ENCODE peak calls at places on chromosome 9, in six cellular contexts. L is activated naive CD4-positive, alpha-beta T cell treated with anti-CD3 and anti-CD28 coated beads for 36 hours; U is type B pancreatic cell; E is GM12864; N is GM23248; O is activated CD8-positive, alpha-beta memory T cell treated with anti-CD3 and anti-CD28 coated beads, Interleukin-2, amount 50 U/mL, for 4 hours. M is an unnamed sample.

GRCh38 chr9:14278291-14278721 is 35.6 kb downstream of the NFIB start:
- DNase-seq in U (no peak), L (no peak), O (no peak), E (no peak), N (peak), M (peak)

GRCh38 chr9:16267336-16268036 is 603.0 kb downstream of the BNC2 start:
- DNase-seq in L (no peak), E (no peak), N (peak), U (no peak), O (no peak), M (peak)

GRCh38 chr9:32426278-32426939 is 42.0 kb downstream of the ACO1 start:
- DNase-seq in N (peak), U (no peak), L (no peak), E (no peak), O (no peak), M (peak)

GRCh38 chr9:88477300-88477751 is 57.7 kb upstream of the NXNL2 start:
- DNase-seq in L (peak), E (no peak), N (peak), O (no peak), U (no peak), M (peak)

GRCh38 chr9:131707677-131708612 is 31.9 kb downstream of the RAPGEF1 start:
- DNase-seq in N (peak), E (no peak), U (no peak), O (no peak), L (no peak), M (peak)

GRCh38 chr9:15513335-15513734 is 2.6 kb upstream of the PSIP1 start:
- DNase-seq in N (peak), E (no peak), U (no peak), L (no peak), O (no peak), M (peak)

GRCh38 chr9:35822926-35823325 is 5.6 kb downstream of the FAM221B start:
- DNase-seq in E (no peak), N (peak), O (no peak), L (no peak), U (no peak), M (no peak)

GRCh38 chr9:116157436-116158138 is 4.0 kb downstream of the PAPPA start:
- DNase-seq in E (no peak), L (no peak), U (no peak), O (no peak), N (peak), M (peak)

GRCh38 chr9:118331622-118332045 is 627.4 kb downstream of the TLR4 start:
- DNase-seq in N (peak), E (no peak), O (no peak), L (no peak), U (no peak), M (peak)

GRCh38 chr9:137665697-137666504 is 47.1 kb downstream of the EHMT1 start:
- DNase-seq in O (no peak), N (peak), L (no peak), U (no peak), E (no peak), M (no peak)

M was measured in EL.